ENCODE peak calls at places on chromosomes 5 and 9, in five cellular contexts. O is CD8-positive, alpha-beta T cell; W is kidney glomerular epithelial cell; I is GM18507; B is left ventricle myocardium inferior. P is an unnamed sample.

GRCh38 chr5:98816574-98817222 is 43.2 kb downstream of the RGMB start:
- DNase-seq in B (no peak), O (no peak), I (no peak), W (no peak), P (no peak)

GRCh38 chr5:75037106-75037505 is 15.3 kb downstream of the GCNT4 start:
- DNase-seq in O (no peak), B (no peak), W (peak; percentile 91), I (no peak), P (peak; percentile 65)

GRCh38 chr5:80967500-80968181 is 7.5 kb downstream of the RASGRF2 start:
- DNase-seq in W (peak; percentile 81), I (no peak), O (no peak), B (no peak), P (peak; percentile 66)

GRCh38 chr9:95127249-95128176 is 190.0 kb downstream of the FANCC start:
- DNase-seq in I (peak; percentile 48), O (peak; percentile 49), B (peak; percentile 86), W (peak; percentile 37), P (peak; percentile 46)

GRCh38 chr5:137415231-137415681 is 83.9 kb downstream of the SPOCK1 start:
- DNase-seq in I (no peak), O (no peak), W (peak; percentile 92), B (no peak), P (peak; percentile 44)

GRCh38 chr5:44365351-44365750 is 23.9 kb downstream of the FGF10 start:
- DNase-seq in O (no peak), B (no peak), I (no peak), W (peak; percentile 5), P (no peak)

GRCh38 chr5:56740868-56741267 is 74.5 kb upstream of the MAP3K1 start:
- DNase-seq in I (no peak), B (no peak), O (no peak), W (no peak), P (no peak)

GRCh38 chr9:36551868-36552267 is 20.8 kb upstream of the MELK start:
- DNase-seq in B (no peak), I (peak; percentile 7), O (no peak), W (no peak), P (no peak)

GRCh38 chr5:110159202-110159601 is 469.5 kb downstream of the MAN2A1 start:
- DNase-seq in W (no peak), I (no peak), B (no peak), O (no peak), P (no peak)

GRCh38 chr9:132837501-132838268 is 40.4 kb downstream of the AK8 start:
- DNase-seq in W (no peak), B (no peak), O (no peak), I (no peak), P (no peak)